ENCODE peak calls at places on chromosomes 7 and 10, in four cellular contexts. Q is CD4-positive, alpha-beta memory T cell; J is GM12865; E is iPS DF 6.9. A is an unnamed sample.

GRCh38 chr7:149719050-149719899 is 54.1 kb downstream of the ZNF467 start:
- DNase-seq in Q (no peak), J (no peak), E (no peak), A (no peak)

GRCh38 chr10:5428133-5428532 is 15.8 kb downstream of the NET1 start:
- DNase-seq in Q (no peak), J (no peak), E (no peak), A (no peak)

GRCh38 chr10:97234403-97234802 is 48.6 kb upstream of the SLIT1 start:
- DNase-seq in Q (no peak), J (peak; percentile 45), E (peak; percentile 20), A (peak; percentile 63)

GRCh38 chr7:105759670-105760548 is 116.5 kb downstream of the ATXN7L1 start:
- DNase-seq in Q (no peak), J (peak; percentile 41), E (no peak), A (no peak)

GRCh38 chr10:118827466-118828155 is 72.8 kb upstream of the CACUL1 start:
- DNase-seq in Q (no peak), J (no peak), E (no peak), A (no peak)

GRCh38 chr7:11343818-11344413 is 370.2 kb downstream of the PHF14 start:
- DNase-seq in Q (peak; percentile 18), J (peak; percentile 52), E (peak; percentile 31), A (peak; percentile 30)

GRCh38 chr7:129017933-129018538 is 36.9 kb downstream of the TNPO3 start:
- DNase-seq in Q (no peak), J (peak; percentile 85), E (no peak), A (no peak)

GRCh38 chr10:59538623-59539022 is 171.0 kb downstream of the SLC16A9 start:
- DNase-seq in Q (no peak), J (no peak), E (no peak), A (no peak)

GRCh38 chr7:156504687-156505545 is 135.7 kb upstream of the RNF32 start:
- DNase-seq in Q (no peak), J (no peak), E (no peak), A (no peak)

GRCh38 chr7:22821702-22822485 is 755 bp downstream of the TOMM7 start:
- DNase-seq in Q (peak; percentile 9), J (no peak), E (no peak), A (no peak)

GRCh38 chr10:132684164-132684891 is 101.6 kb downstream of the NKX6-2 start:
- DNase-seq in Q (peak; percentile 38), J (no peak), E (no peak), A (peak; percentile 77)

GRCh38 chr10:22475527-22475856 is 130.2 kb downstream of the SPAG6 start:
- DNase-seq in Q (no peak), J (no peak), E (no peak), A (no peak)